ENCODE peak calls at places on chromosomes 3 and 15, in four cellular contexts. J, Z, I and F are unnamed samples.

GRCh38 chr3:161672478-161672877 is 175.9 kb downstream of the OTOL1 start:
- DNase-seq in J (no peak), Z (no peak), I (no peak), F (no peak)

GRCh38 chr3:130955481-130955880 is 61.6 kb downstream of the ATP2C1 start:
- DNase-seq in I (no peak), J (no peak), Z (no peak), F (no peak)

GRCh38 chr3:66386011-66386924 is 114.6 kb downstream of the LRIG1 start:
- DNase-seq in Z (no peak), J (peak), I (no peak), F (no peak)

GRCh38 chr15:58477228-58477627 is 45.4 kb downstream of the LIPC start:
- DNase-seq in J (no peak), I (no peak), Z (no peak), F (no peak)

GRCh38 chr15:90190606-90191343 is 10.4 kb upstream of the SEMA4B start:
- DNase-seq in I (no peak), J (no peak), Z (no peak), F (no peak)

GRCh38 chr3:70358978-70359580 is 46.6 kb upstream of the MDFIC2 start:
- DNase-seq in I (peak), J (no peak), Z (peak), F (no peak)

GRCh38 chr3:62559831-62560445 is 186.6 kb upstream of the FEZF2 start:
- DNase-seq in Z (peak), J (no peak), I (peak), F (peak)

GRCh38 chr3:146187334-146187950 is 26.5 kb upstream of the PLOD2 start:
- DNase-seq in Z (peak), I (peak), J (no peak), F (no peak)

GRCh38 chr3:124137264-124137663 is 145.3 kb upstream of the ROPN1 start:
- DNase-seq in I (no peak), Z (no peak), J (no peak), F (no peak)

GRCh38 chr15:68543546-68544008 is 35.2 kb upstream of the CORO2B start:
- DNase-seq in Z (no peak), J (no peak), I (no peak), F (no peak)

GRCh38 chr3:15428539-15428938 is 1.1 kb downstream of the EAF1 start:
- DNase-seq in I (peak), J (no peak), Z (peak), F (peak)

GRCh38 chr3:15429080-15429479 is 1.7 kb downstream of the EAF1 start:
- DNase-seq in Z (no peak), J (no peak), I (no peak), F (no peak)

GRCh38 chr3:15426579-15427118 is 695 bp downstream of the METTL6 start:
- DNase-seq in I (no peak), Z (no peak), J (no peak), F (no peak)

GRCh38 chr3:15427981-15428380 is 583 bp downstream of the EAF1 start:
- DNase-seq in I (no peak), Z (no peak), J (no peak), F (no peak)

DNA sequence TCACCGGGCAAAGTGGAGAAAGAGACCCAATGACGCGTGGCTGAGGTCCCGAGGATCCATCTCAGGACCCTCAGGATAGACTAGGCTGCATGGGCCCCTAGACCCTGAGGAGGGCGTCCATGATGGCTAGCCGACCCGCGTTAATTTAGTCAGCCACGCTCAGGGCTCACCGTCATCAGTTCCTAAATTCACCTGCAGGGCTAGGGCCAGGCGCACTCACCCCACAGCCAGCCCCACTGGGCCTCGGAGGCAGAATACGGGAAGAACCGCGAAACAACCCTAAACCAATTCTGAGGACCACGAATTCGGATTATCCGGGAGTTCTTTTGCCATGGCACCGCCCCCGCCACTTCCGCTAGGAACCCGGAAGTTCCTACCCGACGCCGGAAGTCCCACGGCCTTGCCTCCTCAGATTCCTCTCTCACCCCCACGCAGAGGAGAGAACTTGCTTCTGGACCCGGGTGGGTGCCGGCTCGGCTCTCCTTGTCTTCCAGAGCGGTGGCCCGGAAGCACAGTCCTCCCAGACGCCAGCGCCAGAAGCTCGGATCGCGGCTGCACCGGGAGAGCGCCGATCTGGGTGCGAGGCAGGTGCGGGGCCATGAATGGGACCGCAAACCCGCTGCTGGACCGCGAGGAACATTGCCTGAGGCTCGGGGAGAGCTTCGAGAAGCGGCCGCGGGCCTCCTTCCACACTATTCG is at the start of the genes EAF1 and METTL6:
- DNase-seq in J (peak), Z (peak), I (peak), F (no peak)
- TF ChIP-seq CTCF in J (peak), Z (peak), I (peak), F (peak)

GRCh38 chr3:116316781-116317180 is 128.5 kb downstream of the LSAMP start:
- DNase-seq in Z (no peak), J (no peak), I (no peak), F (no peak)
- TF ChIP-seq CTCF in Z (no peak), J (no peak), I (no peak), F (no peak)

GRCh38 chr3:157088506-157089454 is 71.2 kb downstream of the CCNL1 start:
- DNase-seq in I (peak), Z (peak), J (peak), F (peak)
- TF ChIP-seq CTCF in I (peak), Z (peak), J (peak), F (peak)

GRCh38 chr3:48400824-48401433 is 28.9 kb downstream of the FBXW12 start:
- DNase-seq in Z (peak), J (no peak), I (peak), F (no peak)
- TF ChIP-seq CTCF in Z (peak), J (peak), I (peak), F (peak)

DNA sequence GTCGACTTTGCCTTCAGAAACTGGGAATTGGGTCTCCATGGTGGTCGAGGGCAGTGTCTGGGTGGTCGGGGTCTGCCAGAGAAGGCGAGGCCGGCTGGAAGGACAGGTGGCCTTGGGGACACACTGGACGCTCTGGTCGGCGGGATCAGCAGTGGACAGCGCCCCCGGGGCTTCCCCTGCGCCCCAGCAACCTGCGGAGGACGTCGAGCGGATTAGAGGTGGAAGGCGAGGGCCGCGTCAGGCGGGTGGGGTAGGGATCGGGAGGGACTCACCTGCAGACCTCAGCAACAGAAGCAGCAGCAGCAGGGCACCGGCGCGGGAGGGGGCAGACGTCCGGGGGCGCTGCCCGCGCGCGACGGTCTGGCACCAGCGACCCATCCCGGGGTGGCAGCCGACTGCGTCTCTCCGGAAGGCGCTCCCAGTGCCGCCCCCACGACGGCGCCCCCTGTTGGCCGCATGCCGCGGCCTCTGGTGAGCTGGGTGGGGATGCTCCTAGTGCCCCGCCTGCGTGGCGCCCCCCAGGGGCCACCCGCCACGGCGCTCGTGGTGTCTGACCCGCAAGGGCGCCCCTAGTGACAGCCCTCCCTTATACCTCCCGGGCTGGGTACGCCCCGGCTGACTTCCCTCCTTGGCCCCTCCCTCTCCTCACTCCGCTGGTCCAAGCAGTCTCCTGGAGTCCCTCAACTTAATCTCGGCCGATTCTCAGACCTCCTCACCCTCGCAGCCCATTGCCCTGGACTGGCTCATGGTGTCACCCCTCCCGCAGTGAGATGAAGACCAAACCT is at the start of gene PRSS50:
- DNase-seq in I (no peak), Z (no peak), J (peak), F (no peak)
- TF ChIP-seq CTCF in I (peak), Z (peak), J (no peak), F (peak)

GRCh38 chr3:158050461-158050860 is 55.8 kb downstream of the SHOX2 start:
- DNase-seq in I (no peak), Z (no peak), J (no peak), F (no peak)
- TF ChIP-seq CTCF in I (no peak), Z (no peak), J (no peak), F (no peak)

DNA sequence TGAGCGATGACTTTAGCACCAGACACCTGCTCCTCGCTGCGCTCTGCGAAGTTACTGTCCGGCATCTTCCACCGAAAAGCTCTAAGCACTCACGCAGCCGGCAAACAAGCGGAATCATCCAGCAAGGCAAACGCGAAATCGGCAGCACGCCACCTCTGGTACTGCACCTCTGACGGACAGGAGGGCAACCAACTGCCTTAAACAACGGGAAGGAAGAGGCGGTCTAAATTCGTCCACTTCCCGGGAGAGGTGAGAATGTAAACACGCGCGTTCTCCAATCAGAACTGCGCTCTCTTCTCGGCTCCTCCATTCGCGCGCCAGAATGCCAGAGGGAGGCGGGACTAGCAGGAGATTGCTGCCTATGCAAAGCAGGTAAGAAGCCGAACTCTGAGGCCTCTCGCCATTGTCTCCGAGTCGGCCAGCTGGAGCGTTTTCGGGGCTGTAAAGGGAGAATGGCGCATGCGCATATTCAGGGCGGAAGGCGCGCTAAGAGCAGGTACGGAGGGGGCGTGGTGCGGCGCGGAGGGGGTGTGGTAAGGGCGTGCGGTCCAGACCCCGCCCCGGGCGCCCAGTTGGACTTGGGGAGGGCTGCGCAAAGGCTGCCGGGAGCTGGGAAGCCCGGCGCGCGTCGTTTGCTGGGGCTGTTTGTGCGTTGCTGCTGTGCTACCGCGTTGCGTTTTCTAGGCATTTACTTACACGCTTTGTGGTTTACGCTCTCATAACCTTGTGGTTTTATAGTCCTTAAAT is at the start of the genes BTD and HACL1:
- DNase-seq in Z (peak), J (peak), I (peak), F (peak)
- TF ChIP-seq CTCF in Z (peak), J (peak), I (peak), F (peak)